ENCODE peak calls at places on chromosomes 11 and 22, in five cellular contexts. Z, U, H, S and L are unnamed samples.

GRCh38 chr11:106271126-106271525 is 193.7 kb downstream of the AASDHPPT start:
- DNase-seq in S (no peak), H (no peak), U (no peak), Z (no peak), L (no peak)

GRCh38 chr11:95156916-95157568 is 67.4 kb downstream of the ENDOD1 start:
- DNase-seq in S (peak; percentile 54), H (no peak), Z (no peak), U (no peak), L (no peak)

GRCh38 chr22:27574651-27575050 is 226.9 kb downstream of the MN1 start:
- DNase-seq in U (no peak), Z (no peak), H (no peak), S (no peak), L (no peak)

GRCh38 chr11:11533057-11533456 is 88.7 kb downstream of the GALNT18 start:
- DNase-seq in U (no peak), S (no peak), Z (no peak), H (no peak), L (no peak)

GRCh38 chr11:28833670-28834069 is 725.5 kb downstream of the METTL15 start:
- DNase-seq in Z (no peak), H (peak; percentile 76), U (peak; percentile 97), S (no peak), L (peak; percentile 94)

GRCh38 chr11:44915621-44916020 is 35.1 kb downstream of the TP53I11 start:
- DNase-seq in S (no peak), Z (no peak), H (no peak), U (no peak), L (no peak)

GRCh38 chr11:86179646-86180064 is 64.9 kb upstream of the EED start:
- DNase-seq in Z (peak; percentile 25), H (no peak), U (no peak), S (no peak), L (no peak)

GRCh38 chr11:71300187-71300586 is 47.8 kb upstream of the SHANK2 start:
- DNase-seq in S (no peak), H (no peak), U (no peak), Z (no peak), L (no peak)

GRCh38 chr11:32118025-32118974 is 27.4 kb downstream of the RCN1 start:
- DNase-seq in H (peak; percentile 46), Z (no peak), S (no peak), U (peak; percentile 53), L (peak; percentile 77)

GRCh38 chr11:57787920-57788716 is 26.5 kb downstream of the CTNND1 start:
- DNase-seq in U (no peak), S (no peak), H (peak; percentile 92), Z (no peak), L (peak; percentile 98)

GRCh38 chr11:118401880-118402590 is 629 bp downstream of the ATP5MG start:
- DNase-seq in Z (peak; percentile 44), U (peak; percentile 15), H (peak; percentile 32), S (no peak), L (peak; percentile 68)

GRCh38 chr11:27209562-27210005 is 153.4 kb downstream of the CCDC34 start:
- DNase-seq in U (peak; percentile 100), H (peak; percentile 98), Z (peak; percentile 74), S (peak; percentile 79), L (peak; percentile 99)

GRCh38 chr22:43448048-43448447 is 36.2 kb downstream of the MPPED1 start:
- DNase-seq in U (no peak), Z (no peak), H (no peak), S (no peak), L (no peak)

GRCh38 chr22:43449205-43449830 is 37.5 kb downstream of the MPPED1 start:
- DNase-seq in U (peak; percentile 20), Z (no peak), H (no peak), S (no peak), L (no peak)

GRCh38 chr22:43446881-43447280 is 35.1 kb downstream of the MPPED1 start:
- DNase-seq in U (peak; percentile 12), S (no peak), H (no peak), Z (no peak), L (peak; percentile 8)

GRCh38 chr22:43451651-43452050 is 39.8 kb downstream of the MPPED1 start:
- DNase-seq in S (no peak), Z (no peak), H (no peak), U (no peak), L (no peak)

DNA sequence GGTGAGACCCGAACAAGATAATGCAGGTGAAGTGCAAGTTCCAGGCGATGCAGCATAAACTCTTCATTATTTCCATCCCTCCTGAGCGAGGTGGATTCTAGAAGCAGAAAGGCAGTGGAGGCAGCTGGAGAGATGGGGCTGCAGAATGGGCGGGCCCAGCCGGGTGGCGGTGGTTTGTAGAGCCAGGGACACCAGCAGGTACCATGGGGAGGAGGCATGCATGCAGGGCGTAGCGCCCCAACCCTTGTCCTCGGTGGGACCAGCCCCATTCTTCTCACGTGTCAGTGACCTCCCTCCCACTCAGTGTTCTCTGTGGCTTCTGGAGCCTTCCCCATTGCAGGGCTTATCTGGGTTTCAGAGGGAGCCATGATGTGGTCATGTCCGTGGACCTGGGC is 38.0 kb downstream of the MPPED1 start:
- DNase-seq in S (no peak), U (no peak), Z (no peak), H (no peak), L (no peak)
- H3K27me3 ChIP-seq in S (no peaks in the 10 kb centered on the region), U (no peaks in the 10 kb centered on the region), Z (no peaks in the 10 kb centered on the region), H (no peaks in the 10 kb centered on the region), L (no peaks in the 10 kb centered on the region)

GRCh38 chr11:84788220-84788619 is 838.9 kb downstream of the DLG2 start:
- DNase-seq in S (no peak), H (peak; percentile 24), Z (no peak), U (no peak), L (peak; percentile 6)
- H3K27me3 ChIP-seq in S (no peaks in the 10 kb centered on the region), H (peaks cover 7% of the 10 kb centered on the region), Z (no peaks in the 10 kb centered on the region), U (no peaks in the 10 kb centered on the region), L (no peaks in the 10 kb centered on the region)

GRCh38 chr22:49718396-49718795 is 109.3 kb downstream of the BRD1 start:
- DNase-seq in Z (no peak), S (no peak), H (no peak), U (no peak), L (no peak)

GRCh38 chr22:49719046-49719445 is 108.6 kb downstream of the BRD1 start:
- DNase-seq in S (no peak), Z (no peak), H (no peak), U (no peak), L (no peak)

GRCh38 chr22:49720279-49720959 is 107.3 kb downstream of the BRD1 start:
- DNase-seq in S (no peak), H (no peak), Z (no peak), U (no peak), L (no peak)

GRCh38 chr22:49723478-49724029 is 104.1 kb downstream of the BRD1 start:
- DNase-seq in S (no peak), U (no peak), Z (no peak), H (no peak), L (no peak)

GRCh38 chr22:49721211-49721763 is 106.4 kb downstream of the BRD1 start:
- DNase-seq in S (no peak), Z (no peak), U (no peak), H (no peak), L (no peak)
- H3K27me3 ChIP-seq in S (no peaks in the 10 kb centered on the region), Z (peaks cover 47% of the 10 kb centered on the region), U (peaks cover 4% of the 10 kb centered on the region), H (peaks cover 9% of the 10 kb centered on the region), L (no peaks in the 10 kb centered on the region)

GRCh38 chr22:38190581-38190980 is 9.0 kb upstream of the PLA2G6 start:
- DNase-seq in S (no peak), H (no peak), U (no peak), Z (no peak), L (no peak)
- H3K27me3 ChIP-seq in S (no peaks in the 10 kb centered on the region), H (no peaks in the 10 kb centered on the region), U (no peaks in the 10 kb centered on the region), Z (no peaks in the 10 kb centered on the region), L (peaks cover 7% of the 10 kb centered on the region)